ENCODE peak calls at places on chromosomes 16 and 17, in eight cellular contexts. O is GM06990, I is glutamatergic neuron, X is fibroblast of pulmonary artery, Y is choroid plexus epithelial cell, Q is endothelial cell, A is AG10803, V is activated B cell treated with CpG ODN at 0.5 μM for 24 hours. C is an unnamed sample.

GRCh38 chr17:75404223-75404738 is 1.2 kb downstream of the GRB2 start:
- DNase-seq in Y (peak; percentile 90), Q (peak; percentile 61), I (peak; percentile 74), O (peak; percentile 44), V (peak; percentile 42), A (peak; percentile 79), X (peak; percentile 88), C (peak; percentile 56)

GRCh38 chr17:48024149-48025039 is 13.2 kb downstream of the COPZ2 start:
- DNase-seq in Q (no peak), V (peak; percentile 46), I (peak; percentile 44), O (peak; percentile 67), X (no peak), A (peak; percentile 84), Y (no peak), C (peak; percentile 28)

GRCh38 chr17:48577946-48578615 is at the start of gene HOXB4:
- DNase-seq in O (peak; percentile 68), I (peak; percentile 54), X (peak; percentile 56), A (peak; percentile 72), V (peak; percentile 42), Q (peak; percentile 69), Y (no peak), C (peak; percentile 51)

GRCh38 chr16:71840052-71840451 is 5.7 kb upstream of the ATXN1L start:
- DNase-seq in Q (no peak), O (no peak), Y (no peak), X (no peak), A (peak; percentile 87), V (no peak), I (no peak), C (no peak)

GRCh38 chr17:16040710-16041251 is 41.2 kb downstream of the TTC19 start:
- DNase-seq in Q (no peak), I (no peak), V (no peak), X (peak; percentile 70), O (no peak), A (peak; percentile 87), Y (peak; percentile 40), C (no peak)

GRCh38 chr16:28859326-28859725 is 4.3 kb upstream of the SH2B1 start:
- DNase-seq in X (no peak), Q (no peak), V (no peak), Y (no peak), A (peak; percentile 10), I (no peak), O (no peak), C (no peak)

GRCh38 chr17:6420173-6420641 is 14.7 kb downstream of the AIPL1 start:
- DNase-seq in Q (peak; percentile 66), I (peak; percentile 68), Y (peak; percentile 47), V (no peak), X (peak; percentile 20), O (no peak), A (no peak), C (peak; percentile 37)

GRCh38 chr16:78630102-78630501 is 530.6 kb downstream of the WWOX start:
- DNase-seq in O (no peak), V (no peak), A (no peak), Q (no peak), Y (no peak), I (no peak), X (no peak), C (no peak)

GRCh38 chr16:30006659-30007377 is 4.0 kb downstream of the DOC2A start:
- DNase-seq in Y (no peak), X (no peak), I (no peak), O (no peak), Q (no peak), A (no peak), V (no peak), C (no peak)

GRCh38 chr17:65523411-65523810 is 38.0 kb downstream of the AXIN2 start:
- DNase-seq in I (no peak), O (no peak), Y (no peak), Q (no peak), A (no peak), X (peak; percentile 18), V (no peak), C (no peak)

GRCh38 chr17:60597297-60597696 is 2.7 kb upstream of the PPM1D start:
- DNase-seq in V (no peak), X (no peak), Q (no peak), I (no peak), A (no peak), O (no peak), Y (no peak), C (no peak)
- TF ChIP-seq CTCF in V (no peak), X (no peak), Q (no peak), I (no peak), A (no peak), O (no peak), Y (no peak), C (no peak)

GRCh38 chr16:73565263-73565662 is 517.3 kb upstream of the ZFHX3 start:
- DNase-seq in Q (no peak), Y (peak; percentile 1), V (no peak), A (no peak), X (no peak), I (no peak), O (no peak), C (no peak)
- TF ChIP-seq CTCF in Q (no peak), Y (peak; percentile 11), V (no peak), A (no peak), X (no peak), I (no peak), O (peak; percentile 31), C (peak; percentile 55)

GRCh38 chr16:66890796-66891195 is 10.5 kb downstream of the PDP2 start:
- DNase-seq in Q (no peak), I (no peak), Y (no peak), V (no peak), O (no peak), A (no peak), X (no peak), C (no peak)
- TF ChIP-seq CTCF in Q (no peak), I (no peak), Y (no peak), V (no peak), O (no peak), A (no peak), X (no peak), C (no peak)

GRCh38 chr16:85173077-85173980 is 61.1 kb upstream of the CIBAR2 start:
- DNase-seq in X (peak; percentile 85), Y (peak; percentile 85), Q (peak; percentile 55), I (no peak), V (no peak), A (peak; percentile 82), O (no peak), C (no peak)
- TF ChIP-seq CTCF in X (peak; percentile 38), Y (peak; percentile 39), Q (no peak), I (no peak), V (no peak), A (peak; percentile 33), O (no peak), C (no peak)

DNA sequence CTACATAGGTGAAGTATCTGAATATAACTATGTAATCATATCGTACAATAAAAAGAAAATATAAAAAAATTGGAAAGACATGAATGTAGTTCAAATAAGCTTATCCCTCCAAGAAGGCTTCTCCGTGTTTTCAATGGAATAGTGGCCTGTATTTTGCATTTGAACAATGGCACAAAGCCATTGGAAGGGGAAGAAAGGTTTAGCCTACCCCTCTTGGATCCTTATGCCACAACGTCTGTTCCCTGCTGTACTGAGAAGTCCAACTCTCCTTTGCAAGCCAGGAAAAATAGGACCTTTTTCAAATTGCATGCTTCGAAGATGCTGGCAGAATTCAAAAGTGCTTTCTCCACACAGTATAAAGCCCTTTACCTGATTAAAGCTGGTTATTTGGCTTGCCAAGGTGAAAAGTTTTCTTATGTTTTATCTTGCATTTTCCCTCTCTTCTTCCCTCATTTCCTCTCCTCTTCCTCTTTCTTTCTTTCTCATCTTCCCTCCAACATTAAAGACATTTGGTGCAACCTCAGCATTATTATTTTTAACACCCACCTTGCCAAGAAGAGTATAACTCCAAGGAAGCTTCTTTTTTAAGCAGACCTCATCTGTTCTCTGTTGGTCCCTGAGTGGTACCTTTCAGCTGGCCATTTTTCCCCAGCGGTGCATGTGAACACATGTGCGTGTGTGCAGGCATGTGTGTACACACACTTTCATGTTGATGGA is 968.6 kb upstream of the RBFOX1 start:
- DNase-seq in A (no peak), Q (no peak), Y (no peak), I (no peak), V (no peak), O (no peak), X (no peak), C (no peak)
- TF ChIP-seq CTCF in A (no peak), Q (no peak), Y (no peak), I (no peak), V (no peak), O (no peak), X (no peak), C (no peak)

GRCh38 chr17:41548844-41549595 is 20.9 kb upstream of the KRT19 start:
- DNase-seq in V (peak; percentile 50), A (peak; percentile 83), O (peak; percentile 50), X (peak; percentile 87), Y (peak; percentile 94), I (peak; percentile 93), Q (peak; percentile 87), C (peak; percentile 90)
- TF ChIP-seq CTCF in V (no peak), A (peak; percentile 90), O (peak; percentile 83), X (peak; percentile 83), Y (peak; percentile 88), I (peak; percentile 93), Q (peak; percentile 81), C (peak; percentile 98)

DNA sequence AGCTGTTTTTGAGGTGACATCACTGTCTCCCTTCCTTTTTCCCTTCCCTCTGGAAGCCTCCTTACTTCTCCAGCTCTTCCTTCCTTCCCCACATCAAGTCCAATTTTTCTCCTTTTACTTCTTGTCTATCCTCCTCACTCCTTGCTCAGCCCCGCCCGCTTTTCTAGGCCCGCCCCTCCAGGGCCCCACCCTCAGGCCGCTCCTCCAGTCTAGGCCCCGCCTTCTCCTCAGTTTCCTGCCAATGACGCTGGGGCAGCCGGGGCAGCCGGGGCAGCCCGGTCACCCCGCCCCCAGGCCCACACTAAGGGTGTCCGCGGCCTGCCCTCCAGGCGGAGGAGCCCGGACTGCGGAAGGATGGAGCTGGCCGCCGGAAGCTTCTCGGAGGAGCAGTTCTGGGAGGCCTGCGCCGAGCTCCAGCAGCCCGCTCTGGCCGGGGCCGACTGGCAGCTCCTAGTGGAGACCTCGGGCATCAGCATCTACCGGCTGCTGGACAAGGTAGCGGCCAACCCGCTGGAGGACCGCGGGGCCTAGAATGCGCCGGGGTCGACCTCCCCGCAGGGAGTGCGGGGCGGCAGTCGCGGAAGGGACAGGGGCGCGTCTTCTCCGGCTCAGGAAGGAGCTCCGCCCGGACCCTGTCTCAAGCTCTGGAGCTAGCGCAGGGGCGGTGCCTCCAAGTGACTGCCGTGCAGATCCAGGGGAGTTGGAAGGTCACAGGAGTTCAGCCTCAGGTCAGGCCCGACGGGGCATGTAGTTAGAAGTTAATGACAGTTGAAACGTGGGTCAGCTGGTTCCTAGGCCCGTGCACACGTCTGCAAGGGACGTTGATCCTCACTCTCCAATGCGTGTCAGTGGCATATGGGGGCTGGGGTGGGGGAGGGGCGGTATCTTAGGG is at the start of gene PCTP:
- DNase-seq in X (peak; percentile 93), O (peak; percentile 85), A (peak; percentile 94), Q (peak; percentile 92), I (peak; percentile 96), Y (peak; percentile 93), V (peak; percentile 80), C (peak; percentile 89)
- TF ChIP-seq CTCF in X (peak; percentile 41), O (peak; percentile 56), A (peak; percentile 43), Q (peak; percentile 32), I (peak; percentile 57), Y (peak; percentile 68), V (no peak), C (peak; percentile 57)

GRCh38 chr17:9887521-9887920 is 17.6 kb downstream of the RCVRN start:
- DNase-seq in O (no peak), Y (no peak), X (no peak), A (no peak), V (no peak), Q (no peak), I (no peak), C (no peak)
- TF ChIP-seq CTCF in O (no peak), Y (no peak), X (no peak), A (no peak), V (no peak), Q (no peak), I (no peak), C (no peak)